ENCODE peak calls at places on chromosomes 16 and 17, in six cellular contexts. T, O, M, C, W and A are unnamed samples.

GRCh38 chr16:3113765-3114479 is 1.5 kb downstream of the ZNF205 start:
- DNase-seq in T (no peak), O (no peak), M (no peak), C (no peak), W (no peak), A (no peak)

GRCh38 chr16:84103678-84104077 is 13.1 kb downstream of the MBTPS1 start:
- DNase-seq in T (no peak), O (no peak), M (no peak), C (no peak), W (no peak), A (no peak)

GRCh38 chr16:48013476-48013875 is 142.3 kb downstream of the ABCC12 start:
- DNase-seq in T (no peak), O (no peak), M (no peak), C (no peak), W (no peak), A (peak; percentile 11)

GRCh38 chr16:84650062-84650991 is 2.0 kb downstream of the KLHL36 start:
- DNase-seq in T (no peak), O (no peak), M (no peak), C (no peak), W (no peak), A (no peak)

GRCh38 chr17:50634915-50635719 is 436 bp downstream of the ABCC3 start:
- DNase-seq in T (no peak), O (no peak), M (no peak), C (no peak), W (no peak), A (no peak)

GRCh38 chr17:73705594-73705993 is 61.3 kb upstream of the SDK2 start:
- DNase-seq in T (peak; percentile 59), O (peak; percentile 30), M (peak; percentile 33), C (no peak), W (no peak), A (no peak)

GRCh38 chr17:77233635-77234334 is 93.0 kb downstream of the SEC14L1 start:
- DNase-seq in T (no peak), O (no peak), M (no peak), C (no peak), W (no peak), A (no peak)

GRCh38 chr17:27466376-27466747 is 10.1 kb downstream of the KSR1 start:
- DNase-seq in T (no peak), O (no peak), M (no peak), C (no peak), W (no peak), A (no peak)

GRCh38 chr17:75487351-75488070 is 27.8 kb downstream of the CASKIN2 start:
- DNase-seq in T (no peak), O (peak; percentile 65), M (no peak), C (peak; percentile 23), W (peak; percentile 9), A (no peak)